ENCODE peak calls at places on chromosomes 2 and 18, in six cellular contexts. D is CD4-positive, CD25-positive, alpha-beta regulatory T cell; W is transverse colon; T is left lung; N is adipocyte; L is tibial artery. S is an unnamed sample.

GRCh38 chr2:22282215-22282614 is 1102.8 kb upstream of the KLHL29 start:
- DNase-seq in D (no peak), W (no peak), T (no peak), N (no peak), L (no peak), S (no peak)

GRCh38 chr18:45551417-45551816 is 63.9 kb upstream of the SLC14A2 start:
- DNase-seq in D (no peak), W (no peak), T (no peak), N (no peak), L (no peak), S (no peak)

GRCh38 chr2:58514252-58514651 is 273.1 kb upstream of the FANCL start:
- DNase-seq in D (no peak), W (no peak), T (no peak), N (no peak), L (no peak), S (no peak)

GRCh38 chr18:25896178-25896780 is 194.1 kb downstream of the SS18 start:
- DNase-seq in D (no peak), W (peak; percentile 16), T (no peak), N (peak; percentile 75), L (no peak), S (peak; percentile 14)

GRCh38 chr2:91477731-91478672 is 2786.5 kb downstream of the RPIA start:
- DNase-seq in D (peak; percentile 30), W (no peak), T (peak; percentile 88), N (peak; percentile 35), L (no peak), S (no peak)

GRCh38 chr2:12244070-12244469 is 472.7 kb upstream of the TRIB2 start:
- DNase-seq in D (no peak), W (no peak), T (no peak), N (no peak), L (no peak), S (no peak)

GRCh38 chr2:54629914-54630609 is 93.4 kb upstream of the EML6 start:
- DNase-seq in D (no peak), W (peak; percentile 29), T (no peak), N (no peak), L (peak; percentile 64), S (no peak)

GRCh38 chr18:10518595-10519273 is 7.1 kb upstream of the NAPG start:
- DNase-seq in D (no peak), W (peak; percentile 27), T (no peak), N (peak; percentile 58), L (peak; percentile 62), S (peak; percentile 47)

GRCh38 chr18:24559474-24560018 is 99.1 kb downstream of the HRH4 start:
- DNase-seq in D (no peak), W (no peak), T (no peak), N (no peak), L (no peak), S (no peak)

GRCh38 chr2:80053522-80054338 is 250.8 kb downstream of the LRRTM1 start:
- DNase-seq in D (no peak), W (no peak), T (no peak), N (peak; percentile 3), L (no peak), S (no peak)

GRCh38 chr2:32632089-32632488 is 4.2 kb downstream of the TTC27 start:
- DNase-seq in D (no peak), W (no peak), T (no peak), N (peak; percentile 44), L (no peak), S (no peak)

GRCh38 chr2:84906900-84907714 is 1.7 kb downstream of the TMSB10 start:
- DNase-seq in D (peak; percentile 75), W (peak; percentile 69), T (peak; percentile 83), N (peak; percentile 79), L (peak; percentile 69), S (no peak)

GRCh38 chr18:79798346-79798998 is 734 bp downstream of the KCNG2 start:
- DNase-seq in D (no peak), W (no peak), T (no peak), N (peak; percentile 12), L (no peak), S (no peak)

GRCh38 chr2:216315817-216316603 is 56.3 kb downstream of the MARCHF4 start:
- DNase-seq in D (no peak), W (no peak), T (no peak), N (peak; percentile 66), L (no peak), S (no peak)

GRCh38 chr2:182452456-182452990 is 25.7 kb upstream of the PDE1A start:
- DNase-seq in D (no peak), W (no peak), T (no peak), N (no peak), L (no peak), S (no peak)

GRCh38 chr2:95269036-95269680 is 5.1 kb upstream of the PROM2 start:
- DNase-seq in D (no peak), W (no peak), T (peak; percentile 61), N (no peak), L (no peak), S (no peak)

GRCh38 chr2:188159484-188159883 is 132.2 kb upstream of the GULP1 start:
- DNase-seq in D (no peak), W (no peak), T (no peak), N (no peak), L (no peak), S (no peak)

GRCh38 chr2:230862292-230862691 is 2.5 kb upstream of the ITM2C start:
- DNase-seq in D (no peak), W (no peak), T (no peak), N (no peak), L (no peak), S (no peak)

GRCh38 chr2:124145982-124146381 is 120.9 kb downstream of the CNTNAP5 start:
- DNase-seq in D (no peak), W (no peak), T (no peak), N (no peak), L (no peak), S (no peak)

GRCh38 chr2:174826051-174826450 is 61.8 kb upstream of the CHRNA1 start:
- DNase-seq in D (no peak), W (no peak), T (no peak), N (peak; percentile 25), L (no peak), S (no peak)

GRCh38 chr2:218893349-218894167 is 12.9 kb downstream of the WNT10A start:
- DNase-seq in D (no peak), W (no peak), T (no peak), N (no peak), L (no peak), S (no peak)
- H3K27me3 ChIP-seq in D (no peaks in the 10 kb centered on the region), W (peaks cover 70% of the 10 kb centered on the region), T (peaks cover 46% of the 10 kb centered on the region), N (peaks cover 77% of the 10 kb centered on the region), L (peaks cover 7% of the 10 kb centered on the region), S (peaks cover 17% of the 10 kb centered on the region)

DNA sequence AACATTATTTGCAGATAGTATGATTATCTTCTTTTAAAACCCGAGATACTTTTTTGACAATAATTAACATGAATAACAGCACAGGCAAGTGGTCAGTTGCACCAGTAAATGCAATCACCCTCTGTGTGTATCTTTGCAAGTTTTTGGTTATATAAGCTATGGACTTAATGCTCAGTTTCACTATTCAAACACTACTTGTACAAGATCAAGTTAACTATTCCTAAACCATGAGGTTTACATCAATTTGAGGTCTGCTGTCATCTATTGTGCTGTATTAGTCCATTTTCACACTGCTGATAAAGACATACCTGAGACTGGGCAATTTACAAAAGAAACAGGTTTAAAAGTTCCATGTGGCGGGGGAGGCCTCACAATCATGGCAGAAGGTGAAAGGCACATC is 323.2 kb downstream of the NR4A2 start:
- DNase-seq in D (no peak), W (no peak), T (no peak), N (no peak), L (no peak), S (no peak)
- H3K4me1 ChIP-seq in D (no peaks in the 10 kb centered on the region), W (no peaks in the 10 kb centered on the region), T (no peaks in the 10 kb centered on the region), N (no peaks in the 10 kb centered on the region), L (no peaks in the 10 kb centered on the region), S (no peaks in the 10 kb centered on the region)

GRCh38 chr2:73177645-73178255 is 24.6 kb upstream of the NOTO start:
- DNase-seq in D (no peak), W (no peak), T (no peak), N (no peak), L (no peak), S (no peak)
- H3K27me3 ChIP-seq in D (peaks cover 9% of the 10 kb centered on the region), W (peaks cover 64% of the 10 kb centered on the region), T (peaks cover 7% of the 10 kb centered on the region), N (peaks cover 40% of the 10 kb centered on the region), L (no peaks in the 10 kb centered on the region), S (no peaks in the 10 kb centered on the region)

GRCh38 chr2:100321181-100321880 is 970 bp downstream of the LONRF2 start:
- DNase-seq in D (no peak), W (no peak), T (peak; percentile 84), N (peak; percentile 77), L (no peak), S (peak; percentile 26)

GRCh38 chr2:100327742-100328141 is 5.4 kb upstream of the LONRF2 start:
- DNase-seq in D (no peak), W (no peak), T (no peak), N (no peak), L (no peak), S (no peak)

GRCh38 chr2:100317634-100318033 is 4.7 kb downstream of the LONRF2 start:
- DNase-seq in D (no peak), W (no peak), T (no peak), N (peak; percentile 20), L (no peak), S (no peak)

GRCh38 chr2:100320547-100321180 is 1.6 kb downstream of the LONRF2 start:
- DNase-seq in D (no peak), W (no peak), T (no peak), N (no peak), L (no peak), S (peak; percentile 28)

GRCh38 chr2:100321881-100322820 is at the start of gene LONRF2:
- DNase-seq in D (no peak), W (no peak), T (peak; percentile 86), N (peak; percentile 75), L (no peak), S (peak; percentile 30)
- H3K4me1 ChIP-seq in D (peaks cover 3% of the 10 kb centered on the region), W (peaks cover 4% of the 10 kb centered on the region), T (no peaks in the 10 kb centered on the region), N (no peaks in the 10 kb centered on the region), L (peaks cover 4% of the 10 kb centered on the region), S (no peaks in the 10 kb centered on the region)